ENCODE peak calls at places on chromosomes 4 and X, in five cellular contexts. Q is H1, I is K562, E is GM23338, Z is GM12878. J is an unnamed sample.

GRCh38 chr4:67288964-67289363 is 256.3 kb downstream of the CENPC start:
- DNase-seq in I (peak; percentile 24), E (peak; percentile 63), Q (peak; percentile 46), Z (no peak), J (peak; percentile 14)

GRCh38 chr4:188403272-188403671 is 264.0 kb downstream of the TRIML1 start:
- DNase-seq in Q (no peak), E (peak; percentile 63), Z (no peak), I (no peak), J (no peak)

GRCh38 chr4:112908511-112908910 is 140.9 kb upstream of the ANK2 start:
- DNase-seq in I (no peak), E (peak; percentile 26), Z (no peak), Q (no peak), J (no peak)

GRCh38 chr4:44804301-44804700 is 77.9 kb upstream of the GNPDA2 start:
- DNase-seq in I (no peak), Q (no peak), Z (no peak), E (no peak), J (no peak)

GRCh38 chr4:139734875-139735380 is 69.3 kb downstream of the MGST2 start:
- DNase-seq in E (peak; percentile 91), Z (no peak), I (no peak), Q (peak; percentile 54), J (no peak)

GRCh38 chrX:17488036-17488435 is 113.0 kb downstream of the NHS start:
- DNase-seq in E (no peak), I (no peak), Q (no peak), Z (no peak), J (no peak)

GRCh38 chrX:40615976-40616375 is 7.3 kb upstream of the MPC1L start:
- DNase-seq in E (no peak), I (no peak), Z (no peak), Q (no peak), J (no peak)

GRCh38 chrX:24495700-24496099 is 30.6 kb downstream of the PDK3 start:
- DNase-seq in E (no peak), I (no peak), Q (no peak), Z (no peak), J (no peak)

GRCh38 chr4:153748378-153748777 is 11.4 kb downstream of the RNF175 start:
- DNase-seq in I (no peak), Z (no peak), Q (no peak), E (no peak), J (no peak)

GRCh38 chr4:2073808-2074481 is 14.8 kb downstream of the NAT8L start:
- DNase-seq in Q (no peak), Z (no peak), I (no peak), E (no peak), J (no peak)

GRCh38 chrX:134717698-134718328 is 59.5 kb upstream of the PLAC1 start:
- DNase-seq in Z (no peak), Q (no peak), I (no peak), E (no peak), J (no peak)

GRCh38 chr4:26701786-26702227 is 117.9 kb downstream of the TBC1D19 start:
- DNase-seq in I (peak; percentile 18), Z (no peak), E (no peak), Q (no peak), J (no peak)

GRCh38 chr4:158168606-158169005 is 4.2 kb downstream of the GASK1B start:
- DNase-seq in Z (no peak), I (no peak), E (no peak), Q (no peak), J (peak; percentile 5)

GRCh38 chrX:46628406-46629371 is 55.1 kb downstream of the CHST7 start:
- DNase-seq in E (no peak), I (no peak), Q (no peak), Z (peak; percentile 91), J (no peak)

GRCh38 chrX:17736856-17737706 is at the start of gene SCML1:
- DNase-seq in Z (peak; percentile 71), E (peak; percentile 95), I (peak; percentile 49), Q (peak; percentile 94), J (peak; percentile 94)

GRCh38 chrX:124994404-124994803 is 325.3 kb upstream of the TEX13C start:
- DNase-seq in I (no peak), Q (no peak), E (no peak), Z (no peak), J (no peak)

GRCh38 chr4:80221161-80221560 is 23.9 kb downstream of the PRDM8 start:
- DNase-seq in I (no peak), Q (no peak), E (no peak), Z (no peak), J (no peak)

GRCh38 chrX:69297521-69297920 is 132.3 kb upstream of the PJA1 start:
- DNase-seq in Z (no peak), Q (no peak), E (no peak), I (no peak), J (no peak)

GRCh38 chr4:111360906-111361305 is 738.0 kb upstream of the PITX2 start:
- DNase-seq in I (no peak), Q (no peak), E (no peak), Z (no peak), J (no peak)

GRCh38 chrX:140393507-140393906 is 111.4 kb downstream of the SOX3 start:
- DNase-seq in Z (no peak), Q (no peak), E (no peak), I (no peak), J (no peak)

GRCh38 chr4:26782830-26783202 is 77.8 kb upstream of the STIM2 start:
- DNase-seq in I (no peak), Z (no peak), E (no peak), Q (no peak), J (no peak)

GRCh38 chr4:53614616-53615015 is 23.3 kb upstream of the LNX1 start:
- DNase-seq in Z (no peak), I (no peak), E (peak; percentile 76), Q (no peak), J (no peak)

GRCh38 chr4:169143335-169143734 is 127.4 kb downstream of the SH3RF1 start:
- DNase-seq in Z (no peak), I (no peak), Q (no peak), E (no peak), J (no peak)

GRCh38 chrX:39957816-39958561 is 139.8 kb downstream of the BCOR start:
- DNase-seq in Z (no peak), Q (no peak), E (no peak), I (no peak), J (no peak)

GRCh38 chr4:156169011-156169410 is 215.3 kb upstream of the CTSO start:
- DNase-seq in E (peak; percentile 73), Z (no peak), Q (peak; percentile 17), I (no peak), J (peak; percentile 3)

GRCh38 chrX:2521927-2522386 is 21.2 kb upstream of the DHRSX start:
- DNase-seq in I (no peak), Q (no peak), E (no peak), Z (no peak), J (no peak)

GRCh38 chrX:42943051-42943450 is 165.1 kb upstream of the PPP1R2C start:
- DNase-seq in Z (no peak), I (no peak), E (no peak), Q (no peak), J (peak; percentile 1)

GRCh38 chr4:142248946-142249345 is 597.2 kb downstream of the INPP4B start:
- DNase-seq in E (no peak), I (no peak), Z (no peak), Q (no peak), J (no peak)

GRCh38 chr4:13530823-13531608 is 13.3 kb downstream of the NKX3-2 start:
- DNase-seq in Z (no peak), I (peak; percentile 58), Q (no peak), E (peak; percentile 92), J (no peak)

GRCh38 chr4:13528823-13529129 is 15.5 kb downstream of the NKX3-2 start:
- DNase-seq in I (no peak), E (no peak), Q (no peak), Z (no peak), J (no peak)

GRCh38 chr4:13533670-13534343 is 10.5 kb downstream of the NKX3-2 start:
- DNase-seq in Z (no peak), Q (no peak), I (no peak), E (no peak), J (no peak)

GRCh38 chr4:13529130-13529919 is 15.0 kb downstream of the NKX3-2 start:
- DNase-seq in Q (no peak), E (no peak), I (peak; percentile 6), Z (no peak), J (no peak)

GRCh38 chr4:13531609-13531998 is 12.7 kb downstream of the NKX3-2 start:
- DNase-seq in Q (no peak), I (no peak), Z (no peak), E (no peak), J (no peak)
- TF ChIP-seq CTCF in Q (no peak), I (no peak), Z (no peak), E (no peak), J (no peak)

GRCh38 chr4:73729534-73730165 is 10.7 kb upstream of the CXCL8 start:
- DNase-seq in E (peak; percentile 84), Z (no peak), I (peak; percentile 50), Q (no peak), J (peak; percentile 47)
- TF ChIP-seq CREB1 in E (no peak), Z (no peak), I (no peak), Q (no peak), J (no peak)

GRCh38 chr4:37812713-37813112 is 13.8 kb upstream of the PGM2 start:
- DNase-seq in I (no peak), Q (no peak), E (no peak), Z (no peak), J (no peak)

GRCh38 chr4:37816719-37817118 is 9.8 kb upstream of the PGM2 start:
- DNase-seq in I (no peak), E (no peak), Z (no peak), Q (no peak), J (no peak)

GRCh38 chr4:37815591-37815990 is 10.9 kb upstream of the PGM2 start:
- DNase-seq in E (no peak), Q (no peak), Z (no peak), I (no peak), J (no peak)

DNA sequence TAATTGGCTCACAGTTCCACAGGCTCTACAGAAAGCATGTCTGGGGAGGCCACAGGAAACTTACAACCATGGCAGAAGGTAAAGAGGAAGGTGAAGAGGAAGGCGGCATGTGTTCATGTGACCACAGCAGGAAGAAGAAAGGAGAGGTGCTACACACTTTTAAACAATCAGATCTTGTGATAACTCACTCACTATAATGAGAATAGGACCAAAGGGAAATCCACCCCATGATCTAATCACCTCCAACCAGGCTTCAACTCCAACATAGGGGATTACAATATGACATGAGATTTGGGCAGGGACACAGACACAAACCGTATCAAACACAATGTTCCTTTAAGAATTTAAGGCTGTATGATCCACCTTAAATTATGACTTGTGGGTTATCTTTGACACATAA is 10.5 kb upstream of the PGM2 start:
- DNase-seq in Z (no peak), Q (no peak), E (no peak), I (no peak), J (no peak)
- H2AFZ ChIP-seq in Z (peak overlapping the region; percentile 15), Q (peak overlapping the region; percentile 2), E (peak overlapping the region; percentile 88), I (no peak overlapping the region), J (no peak overlapping the region)

GRCh38 chr4:8236920-8237195 is 32.7 kb upstream of the HTRA3 start:
- DNase-seq in E (no peak), Q (no peak), Z (no peak), I (no peak), J (no peak)

GRCh38 chr4:8235224-8235623 is 34.3 kb upstream of the HTRA3 start:
- DNase-seq in E (no peak), Z (no peak), I (no peak), Q (no peak), J (no peak)

GRCh38 chr4:8237256-8237989 is 32.1 kb upstream of the HTRA3 start:
- DNase-seq in E (no peak), I (no peak), Z (no peak), Q (no peak), J (no peak)

GRCh38 chr4:8235686-8236085 is 33.9 kb upstream of the HTRA3 start:
- DNase-seq in I (no peak), Q (no peak), Z (no peak), E (no peak), J (no peak)

GRCh38 chr4:8236141-8236919 is 33.2 kb upstream of the HTRA3 start:
- DNase-seq in I (peak; percentile 37), Q (no peak), E (no peak), Z (no peak), J (no peak)
- TF ChIP-seq CTCF in I (peak; percentile 58), Q (no peak), E (no peak), Z (no peak), J (no peak)